ENCODE peak calls at places on chromosomes 5 and 9, in six cellular contexts. P is fibroblast of the aortic adventitia, L is HCT116, B is uterus, G is bronchial epithelial cell, C is IMR-90. O is an unnamed sample.

GRCh38 chr5:163908253-163908652 is 402.8 kb downstream of the MAT2B start:
- DNase-seq in P (no peak), L (no peak), B (no peak), G (no peak), C (no peak), O (no peak)

GRCh38 chr5:55582256-55582655 is 47.5 kb upstream of the PLPP1 start:
- DNase-seq in P (no peak), L (no peak), B (no peak), G (no peak), C (no peak), O (no peak)

GRCh38 chr9:137970686-137971476 is 93.3 kb downstream of the CACNA1B start:
- DNase-seq in P (no peak), L (no peak), B (no peak), G (no peak), C (no peak), O (no peak)

GRCh38 chr5:500491-500890 is 23.8 kb downstream of the SLC9A3 start:
- DNase-seq in P (no peak), L (no peak), B (no peak), G (no peak), C (no peak), O (no peak)

GRCh38 chr9:119004618-119004990 is 364.6 kb downstream of the BRINP1 start:
- DNase-seq in P (peak), L (no peak), B (peak), G (no peak), C (peak), O (peak)

GRCh38 chr5:120734033-120734432 is 269.9 kb downstream of the PRR16 start:
- DNase-seq in P (no peak), L (no peak), B (no peak), G (no peak), C (no peak), O (no peak)

GRCh38 chr5:23084815-23085214 is 231.7 kb upstream of the CDH12 start:
- DNase-seq in P (no peak), L (no peak), B (no peak), G (no peak), C (no peak), O (peak)

GRCh38 chr9:87670572-87671264 is 55.2 kb upstream of the CTSL start:
- DNase-seq in P (no peak), L (no peak), B (no peak), G (no peak), C (no peak), O (no peak)

GRCh38 chr9:19286634-19287188 is 56.2 kb downstream of the DENND4C start:
- DNase-seq in P (peak), L (no peak), B (no peak), G (peak), C (peak), O (peak)

GRCh38 chr9:127838375-127839078 is 15.9 kb downstream of the ENG start:
- DNase-seq in P (peak), L (no peak), B (peak), G (no peak), C (peak), O (no peak)

GRCh38 chr9:75105841-75106240 is 17.5 kb downstream of the OSTF1 start:
- DNase-seq in P (no peak), L (no peak), B (no peak), G (no peak), C (peak), O (no peak)

GRCh38 chr5:61796773-61797172 is 464.7 kb downstream of the ZSWIM6 start:
- DNase-seq in P (no peak), L (no peak), B (no peak), G (peak), C (no peak), O (peak)

GRCh38 chr5:149371296-149371962 is 7.7 kb downstream of the IL17B start:
- DNase-seq in P (peak), L (peak), B (peak), G (peak), C (peak), O (peak)

GRCh38 chr5:32193591-32193990 is 19.5 kb upstream of the GOLPH3 start:
- DNase-seq in P (peak), L (no peak), B (peak), G (peak), C (peak), O (peak)

GRCh38 chr9:63859475-63860215 is 1425.4 kb downstream of the FOXD4L5 start:
- DNase-seq in P (peak), L (peak), B (no peak), G (peak), C (no peak), O (peak)

GRCh38 chr5:38265546-38266179 is 7.3 kb downstream of the EGFLAM start:
- DNase-seq in P (peak), L (peak), B (peak), G (peak), C (peak), O (peak)

GRCh38 chr5:24401767-24402166 is 243.0 kb downstream of the CDH10 start:
- DNase-seq in P (no peak), L (no peak), B (no peak), G (peak), C (no peak), O (peak)

GRCh38 chr9:71916834-71917534 is 5.5 kb downstream of the C9orf85 start:
- DNase-seq in P (no peak), L (no peak), B (no peak), G (no peak), C (no peak), O (peak)

GRCh38 chr9:113463418-113464285 is at the start of gene RGS3:
- DNase-seq in P (no peak), L (peak), B (no peak), G (peak), C (no peak), O (peak)

GRCh38 chr9:98281281-98281680 is 25.8 kb upstream of the TBC1D2 start:
- DNase-seq in P (no peak), L (no peak), B (no peak), G (no peak), C (no peak), O (no peak)

GRCh38 chr9:71515103-71515502 is 253.2 kb downstream of the CEMIP2 start:
- DNase-seq in P (no peak), L (no peak), B (no peak), G (no peak), C (no peak), O (no peak)

GRCh38 chr5:150753463-150753862 is 5.4 kb downstream of the DCTN4 start:
- DNase-seq in P (no peak), L (no peak), B (no peak), G (no peak), C (no peak), O (no peak)

GRCh38 chr5:150523472-150524350 is 15.8 kb downstream of the NDST1 start:
- DNase-seq in P (peak), L (peak), B (peak), G (peak), C (peak), O (peak)

GRCh38 chr5:78983601-78984000 is 1.5 kb downstream of the ARSB start:
- DNase-seq in P (no peak), L (no peak), B (no peak), G (no peak), C (no peak), O (no peak)

GRCh38 chr5:140951636-140952035 is 14.6 kb upstream of the PCDHAC2 start:
- DNase-seq in P (no peak), L (no peak), B (no peak), G (no peak), C (no peak), O (no peak)

GRCh38 chr5:10536931-10537579 is 26.8 kb upstream of the ANKRD33B start:
- DNase-seq in P (peak), L (no peak), B (no peak), G (no peak), C (no peak), O (no peak)

GRCh38 chr5:4994994-4995393 is 145.1 kb upstream of the ADAMTS16 start:
- DNase-seq in P (peak), L (no peak), B (no peak), G (peak), C (peak), O (peak)

GRCh38 chr5:158302029-158302428 is 443.1 kb upstream of the CLINT1 start:
- DNase-seq in P (no peak), L (no peak), B (no peak), G (no peak), C (no peak), O (peak)

DNA sequence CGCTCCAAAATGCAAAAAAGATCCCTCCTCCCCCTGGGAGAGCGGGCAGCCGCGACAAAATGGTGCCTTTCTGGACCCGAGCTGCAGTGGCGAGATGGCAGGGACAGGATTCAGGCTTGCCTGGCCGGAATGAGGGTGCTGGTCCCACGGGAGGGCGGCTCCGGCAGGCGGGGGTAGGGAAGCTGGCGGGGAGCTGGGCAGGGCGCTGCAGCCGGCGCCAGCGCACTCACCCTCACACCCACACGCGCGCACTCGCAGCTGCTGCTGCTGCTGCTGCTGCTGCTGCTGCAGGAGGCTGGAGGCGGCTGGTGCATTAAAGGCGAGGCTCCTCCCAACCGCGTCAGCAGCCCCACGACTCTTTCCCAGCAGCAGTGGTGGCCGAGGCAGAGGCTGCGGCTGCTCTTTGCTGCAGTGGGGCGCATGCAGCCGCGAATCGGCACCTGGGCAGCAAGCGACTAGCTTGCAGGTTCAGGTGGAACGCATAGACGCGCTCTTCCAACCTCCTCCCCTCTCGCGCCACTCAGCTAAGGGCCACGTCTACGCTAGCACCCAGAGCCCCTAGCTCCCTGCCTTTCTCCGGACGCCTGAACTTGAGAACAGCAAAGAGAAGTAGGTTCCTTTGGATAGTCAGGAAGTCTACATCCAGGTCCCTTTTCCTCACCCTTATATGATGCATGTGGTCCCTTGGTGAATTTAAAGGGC is at the start of gene PPP2R2B:
- DNase-seq in P (peak), L (no peak), B (no peak), G (no peak), C (peak), O (peak)
- H3K4me3 ChIP-seq in P (peak), L (no peak), B (peak), G (peak), C (no peak), O (peak)

DNA sequence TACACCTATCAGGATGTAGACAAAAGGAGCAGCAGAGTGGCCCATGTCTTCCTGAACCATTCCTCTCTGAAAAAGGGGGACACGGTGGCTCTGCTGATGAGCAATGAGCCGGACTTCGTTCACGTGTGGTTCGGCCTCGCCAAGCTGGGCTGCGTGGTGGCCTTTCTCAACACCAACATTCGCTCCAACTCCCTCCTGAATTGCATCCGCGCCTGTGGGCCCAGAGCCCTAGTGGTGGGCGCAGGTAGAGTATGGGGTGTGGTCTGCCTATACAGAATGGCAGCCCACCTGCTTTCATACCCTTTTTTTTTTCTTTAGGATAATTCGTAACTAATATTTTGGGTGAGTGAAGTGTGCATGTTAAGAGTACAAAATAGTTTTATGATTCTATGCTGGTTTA is 1.1 kb downstream of the SLC27A6 start:
- DNase-seq in P (no peak), L (no peak), B (no peak), G (no peak), C (no peak), O (no peak)
- TF ChIP-seq CTCF in P (no peak), L (no peak), B (no peak), G (no peak), C (no peak), O (no peak)

GRCh38 chr5:127254729-127255284 is 35.8 kb upstream of the MEGF10 start:
- DNase-seq in P (peak), L (peak), B (no peak), G (peak), C (peak), O (peak)

GRCh38 chr5:127260686-127261085 is 29.9 kb upstream of the MEGF10 start:
- DNase-seq in P (no peak), L (no peak), B (no peak), G (no peak), C (no peak), O (no peak)

DNA sequence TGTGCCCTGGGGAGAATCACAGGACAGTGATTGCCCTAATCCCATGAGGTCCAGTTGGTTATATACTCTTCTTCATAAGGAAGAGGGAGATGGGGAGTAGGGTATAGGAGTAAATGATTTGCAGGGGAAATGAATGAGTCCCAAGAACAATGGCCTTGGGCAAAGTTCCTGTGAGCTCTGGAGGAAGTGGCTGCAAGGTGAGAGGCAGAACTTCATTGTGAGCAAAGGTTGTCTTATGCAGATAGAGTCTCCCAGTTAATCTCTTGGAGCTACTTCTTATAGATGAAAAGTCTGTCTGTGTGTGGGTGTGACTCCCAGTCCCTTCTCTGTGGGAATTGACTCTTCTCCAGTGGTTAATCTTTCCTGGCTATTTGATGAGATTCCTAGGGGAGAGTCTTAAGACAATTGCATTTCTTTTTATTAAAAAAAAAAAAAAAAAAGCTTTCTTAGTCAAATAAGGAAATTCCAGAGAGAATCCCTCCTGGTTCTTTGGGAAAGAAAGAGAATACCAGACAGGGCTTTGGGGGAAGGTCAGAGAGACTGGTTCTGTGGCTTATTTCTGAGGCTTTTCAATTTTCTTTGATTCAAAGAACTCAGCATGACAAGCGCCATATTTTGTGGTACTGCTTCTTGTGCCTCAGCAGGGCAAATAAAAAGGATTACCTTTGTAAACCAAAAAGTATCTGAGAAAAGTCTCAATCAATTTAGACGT is 33.6 kb upstream of the MEGF10 start:
- DNase-seq in P (no peak), L (no peak), B (no peak), G (no peak), C (no peak), O (no peak)
- H3K4me3 ChIP-seq in P (no peak), L (no peak), B (no peak), G (no peak), C (no peak), O (no peak)

DNA sequence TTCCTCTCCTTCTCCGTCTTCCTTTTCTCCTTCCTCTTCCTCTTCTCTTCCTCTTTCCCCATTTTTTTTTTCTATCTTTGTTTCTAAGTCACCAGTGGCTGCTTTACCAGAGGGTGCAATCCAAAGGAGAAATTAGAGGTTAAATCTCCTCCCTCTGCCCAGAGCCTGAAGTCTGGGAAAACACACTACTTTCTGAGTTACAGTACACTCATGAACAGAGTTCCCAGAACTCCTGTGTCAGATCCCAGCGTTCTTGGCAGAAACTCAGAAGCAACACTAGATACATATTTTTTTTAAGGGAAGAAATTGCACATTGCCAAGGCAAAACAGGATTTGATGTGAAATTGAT is 189.0 kb downstream of the SNCAIP start:
- DNase-seq in P (peak), L (no peak), B (no peak), G (no peak), C (peak), O (no peak)
- TF ChIP-seq CTCF in P (no peak), L (no peak), B (no peak), G (no peak), C (no peak), O (no peak)

O was measured in epithelial cell of esophagus.